ENCODE peak calls at places on chromosomes 5 and 9, in four cellular contexts. S, W, V and E are unnamed samples.
A peak's percentile ranks its signal among the peaks of the same experiment; 100 is the strongest.

GRCh38 chr5:75335952-75336624 is 932 bp upstream of the HMGCR start:
- DNase-seq in S (no peak), W (peak; percentile 83), V (peak; percentile 81), E (peak; percentile 86)

GRCh38 chr9:135711411-135711810 is 9.4 kb downstream of the KCNT1 start:
- DNase-seq in S (no peak), W (no peak), V (no peak), E (no peak)

GRCh38 chr9:5897851-5898250 is 7.2 kb downstream of the MLANA start:
- DNase-seq in S (no peak), W (no peak), V (no peak), E (no peak)

GRCh38 chr9:14251146-14252071 is 62.5 kb downstream of the NFIB start:
- DNase-seq in S (peak; percentile 80), W (peak; percentile 84), V (no peak), E (peak; percentile 93)

GRCh38 chr9:34651286-34651685 is 699 bp upstream of the IL11RA start:
- DNase-seq in S (no peak), W (no peak), V (no peak), E (no peak)

GRCh38 chr5:22998775-22999174 is 145.6 kb upstream of the CDH12 start:
- DNase-seq in S (no peak), W (no peak), V (no peak), E (no peak)

GRCh38 chr5:15938186-15938585 is 241.4 kb downstream of the MARCHF11 start:
- DNase-seq in S (no peak), W (no peak), V (no peak), E (no peak)

GRCh38 chr9:120829650-120830049 is 13.1 kb downstream of the PSMD5 start:
- DNase-seq in S (no peak), W (no peak), V (no peak), E (no peak)

GRCh38 chr5:171596391-171596878 is 177.0 kb downstream of the FGF18 start:
- DNase-seq in S (no peak), W (no peak), V (peak; percentile 45), E (peak; percentile 91)

GRCh38 chr9:71755869-71756268 is 12.4 kb downstream of the CEMIP2 start:
- DNase-seq in S (no peak), W (no peak), V (no peak), E (no peak)

GRCh38 chr5:74766348-74766886 is 500 bp downstream of the GFM2 start:
- DNase-seq in S (no peak), W (peak; percentile 60), V (no peak), E (peak; percentile 71)

GRCh38 chr5:31193591-31194457 is at the start of gene CDH6:
- DNase-seq in S (peak; percentile 54), W (no peak), V (no peak), E (peak; percentile 93)

GRCh38 chr5:53418844-53419243 is 61.6 kb upstream of the FST start:
- DNase-seq in S (no peak), W (no peak), V (peak; percentile 94), E (no peak)

GRCh38 chr5:64977779-64978178 is 209.0 kb downstream of the CWC27 start:
- DNase-seq in S (no peak), W (no peak), V (no peak), E (no peak)

GRCh38 chr5:93299596-93300308 is 281.3 kb downstream of the NR2F1-AS1 start:
- DNase-seq in S (no peak), W (no peak), V (no peak), E (peak; percentile 71)

GRCh38 chr9:112149171-112149570 is 25.9 kb downstream of the SUSD1 start:
- DNase-seq in S (no peak), W (no peak), V (no peak), E (no peak)

GRCh38 chr5:139390639-139391569 is 1.2 kb upstream of the MZB1 start:
- DNase-seq in S (no peak), W (no peak), V (no peak), E (no peak)

GRCh38 chr9:91302831-91303230 is 58.9 kb downstream of the AUH start:
- DNase-seq in S (no peak), W (peak; percentile 83), V (peak; percentile 45), E (no peak)

GRCh38 chr5:138573949-138574670 is 1.1 kb downstream of the HSPA9 start:
- DNase-seq in S (no peak), W (no peak), V (no peak), E (no peak)

GRCh38 chr9:6930827-6931226 is 173.1 kb downstream of the KDM4C start:
- DNase-seq in S (no peak), W (no peak), V (no peak), E (peak; percentile 59)

GRCh38 chr5:54007822-54008777 is 302.3 kb downstream of the ARL15 start:
- DNase-seq in S (no peak), W (no peak), V (no peak), E (no peak)

GRCh38 chr9:5052858-5053257 is 67.8 kb downstream of the JAK2 start:
- DNase-seq in S (no peak), W (no peak), V (peak; percentile 10), E (no peak)

GRCh38 chr5:31824886-31825774 is 186.2 kb downstream of the PDZD2 start:
- DNase-seq in S (peak; percentile 78), W (peak; percentile 69), V (peak; percentile 45), E (peak; percentile 71)

GRCh38 chr9:107118873-107119272 is 164.2 kb upstream of the RAD23B start:
- DNase-seq in S (no peak), W (no peak), V (no peak), E (no peak)

GRCh38 chr5:96796434-96796833 is 11.3 kb downstream of the ERAP1 start:
- DNase-seq in S (no peak), W (no peak), V (no peak), E (no peak)

GRCh38 chr5:90707698-90708097 is 149.1 kb downstream of the ADGRV1 start:
- DNase-seq in S (no peak), W (no peak), V (no peak), E (no peak)

GRCh38 chr5:128163991-128164390 is 80.4 kb downstream of the SLC12A2 start:
- DNase-seq in S (no peak), W (no peak), V (no peak), E (no peak)

GRCh38 chr5:6849569-6849968 is 136.3 kb downstream of the TENT4A start:
- DNase-seq in S (no peak), W (no peak), V (no peak), E (no peak)

GRCh38 chr9:111952559-111952958 is 55.9 kb downstream of the UGCG start:
- DNase-seq in S (no peak), W (no peak), V (no peak), E (no peak)

GRCh38 chr5:34742112-34742511 is 86.0 kb downstream of the RAI14 start:
- DNase-seq in S (no peak), W (no peak), V (no peak), E (no peak)

GRCh38 chr5:83553000-83553486 is 81.5 kb downstream of the VCAN start:
- DNase-seq in S (peak; percentile 4), W (no peak), V (no peak), E (peak; percentile 28)

GRCh38 chr5:35513612-35514011 is 104.1 kb upstream of the SPEF2 start:
- DNase-seq in S (no peak), W (no peak), V (no peak), E (no peak)